ENCODE peak calls at places on chromosomes 11 and 22, in five cellular contexts. L is SHP77; K is HCT116; Y is HT-29; Z is activated naive CD4-positive, alpha-beta T cell treated with Interleukin-2 at 50 U/mL for 16 hours. Q is an unnamed sample.

GRCh38 chr11:59197990-59198389 is 14.7 kb downstream of the MPEG1 start:
- DNase-seq in Z (no peak), Y (peak; percentile 84), K (no peak), L (no peak), Q (no peak)

GRCh38 chr11:64060861-64061444 is 25.2 kb downstream of the FLRT1 start:
- DNase-seq in K (no peak), Y (no peak), Z (peak; percentile 62), L (no peak), Q (peak; percentile 74)

GRCh38 chr11:8756201-8756600 is 73.6 kb downstream of the RPL27A start:
- DNase-seq in L (no peak), Y (no peak), Z (no peak), K (no peak), Q (no peak)

GRCh38 chr11:17798716-17799115 is 64.1 kb downstream of the KCNC1 start:
- DNase-seq in Y (no peak), L (no peak), K (no peak), Z (no peak), Q (no peak)

GRCh38 chr22:38228873-38229740 is 27.3 kb downstream of the MAFF start:
- DNase-seq in Y (peak; percentile 85), L (peak; percentile 7), K (peak; percentile 51), Z (peak; percentile 25), Q (peak; percentile 75)

GRCh38 chr11:19957301-19957985 is 202.8 kb downstream of the DBX1 start:
- DNase-seq in L (no peak), Y (no peak), Z (no peak), K (no peak), Q (no peak)

GRCh38 chr11:114813216-114813615 is 134.9 kb downstream of the NXPE2 start:
- DNase-seq in Z (no peak), Y (no peak), K (no peak), L (no peak), Q (no peak)

GRCh38 chr11:63888170-63889086 is 28.5 kb downstream of the RCOR2 start:
- DNase-seq in Z (peak; percentile 61), Y (peak; percentile 95), K (no peak), L (peak; percentile 24), Q (no peak)

GRCh38 chr11:63999349-64000025 is 13.2 kb downstream of the OTUB1 start:
- DNase-seq in Z (peak; percentile 74), Y (no peak), K (no peak), L (no peak), Q (peak; percentile 61)